ENCODE peak calls at places on chromosomes 7 and 10, in seven cellular contexts. Y is fibroblast of lung, L is HCT116, U is BE2C, V is stomach, F is prostate gland, X is PC-9. T is an unnamed sample. For H3K4me1, the result is how much of the 10 kb centered on the place peaks cover.

GRCh38 chr7:87628780-87629569 is 777 bp downstream of the RUNDC3B start:
- DNase-seq in Y (peak), L (peak), U (peak), V (peak), F (peak), X (no peak), T (peak)

GRCh38 chr7:101911800-101912705 is 94.6 kb downstream of the CUX1 start:
- DNase-seq in Y (no peak), L (no peak), U (peak), V (no peak), F (no peak), X (no peak), T (peak)

GRCh38 chr10:112241651-112242341 is 41.4 kb upstream of the TECTB start:
- DNase-seq in Y (no peak), L (no peak), U (no peak), V (no peak), F (no peak), X (no peak), T (no peak)

GRCh38 chr10:28769147-28769604 is 91.9 kb downstream of the BAMBI start:
- DNase-seq in Y (no peak), L (no peak), U (no peak), V (no peak), F (no peak), X (no peak), T (no peak)

GRCh38 chr7:103824251-103824650 is 165.2 kb downstream of the RELN start:
- DNase-seq in Y (no peak), L (no peak), U (peak), V (no peak), F (no peak), X (no peak), T (no peak)

GRCh38 chr10:43376828-43377227 is 5.4 kb downstream of the FXYD4 start:
- DNase-seq in Y (no peak), L (no peak), U (no peak), V (no peak), F (no peak), X (no peak), T (no peak)

GRCh38 chr10:2978111-2978510 is 89.2 kb upstream of the PFKP start:
- DNase-seq in Y (peak), L (peak), U (no peak), V (no peak), F (no peak), X (peak), T (no peak)

GRCh38 chr7:97025983-97026704 is 1.5 kb upstream of the DLX5 start:
- DNase-seq in Y (no peak), L (no peak), U (no peak), V (peak), F (no peak), X (no peak), T (no peak)

GRCh38 chr7:36192050-36192824 is 39.2 kb downstream of the EEPD1 start:
- DNase-seq in Y (peak), L (no peak), U (no peak), V (no peak), F (no peak), X (no peak), T (no peak)

GRCh38 chr10:110353244-110354119 is 48.8 kb upstream of the SMNDC1 start:
- DNase-seq in Y (peak), L (peak), U (no peak), V (no peak), F (no peak), X (peak), T (no peak)

GRCh38 chr7:99090811-99091582 is 52.9 kb downstream of the SMURF1 start:
- DNase-seq in Y (peak), L (no peak), U (no peak), V (no peak), F (no peak), X (no peak), T (no peak)

GRCh38 chr7:12257582-12257981 is 46.5 kb downstream of the TMEM106B start:
- DNase-seq in Y (peak), L (no peak), U (no peak), V (no peak), F (no peak), X (peak), T (no peak)

GRCh38 chr7:132713893-132714292 is 137.6 kb upstream of the PLXNA4 start:
- DNase-seq in Y (no peak), L (no peak), U (no peak), V (no peak), F (no peak), X (no peak), T (no peak)

GRCh38 chr10:96509017-96509641 is 4.6 kb downstream of the TLL2 start:
- DNase-seq in Y (peak), L (no peak), U (no peak), V (no peak), F (no peak), X (no peak), T (no peak)

GRCh38 chr10:77873558-77874380 is 52.8 kb downstream of the DLG5 start:
- DNase-seq in Y (peak), L (peak), U (no peak), V (peak), F (peak), X (peak), T (peak)

GRCh38 chr10:35007858-35008301 is 82.3 kb downstream of the CUL2 start:
- DNase-seq in Y (peak), L (no peak), U (no peak), V (no peak), F (no peak), X (no peak), T (no peak)

GRCh38 chr10:9860045-9860444 is 1157.6 kb upstream of the CELF2 start:
- DNase-seq in Y (peak), L (no peak), U (no peak), V (no peak), F (no peak), X (no peak), T (no peak)

GRCh38 chr7:117067322-117067721 is 114.0 kb downstream of the ST7 start:
- DNase-seq in Y (no peak), L (no peak), U (no peak), V (no peak), F (no peak), X (peak), T (no peak)

GRCh38 chr10:124727389-124727960 is 16.7 kb downstream of the FAM53B start:
- DNase-seq in Y (no peak), L (no peak), U (no peak), V (no peak), F (peak), X (no peak), T (peak)
- H3K4me1 ChIP-seq in Y (under half), L (under half), U (under half), V (half or more), F (under half), X (under half), T (under half)

GRCh38 chr7:127726481-127726880 is 74.5 kb downstream of the SND1 start:
- DNase-seq in Y (no peak), L (no peak), U (no peak), V (no peak), F (no peak), X (no peak), T (no peak)
- H3K4me1 ChIP-seq in Y (under half), L (under half), U (under half), V (under half), F (under half), X (under half), T (under half)

GRCh38 chr7:100154651-100155491 is 3.7 kb downstream of the TRAPPC14 start:
- DNase-seq in Y (no peak), L (no peak), U (peak), V (no peak), F (no peak), X (no peak), T (peak)
- H3K4me1 ChIP-seq in Y (under half), L (under half), U (under half), V (half or more), F (under half), X (under half), T (under half)

GRCh38 chr7:43647772-43648643 is 65.1 kb downstream of the STK17A start:
- DNase-seq in Y (peak), L (peak), U (peak), V (peak), F (peak), X (peak), T (peak)
- H3K4me1 ChIP-seq in Y (half or more), L (half or more), U (under half), V (half or more), F (under half), X (half or more), T (under half)

GRCh38 chr7:112334366-112334765 is 115.9 kb upstream of the IFRD1 start:
- DNase-seq in Y (no peak), L (no peak), U (no peak), V (no peak), F (no peak), X (no peak), T (no peak)
- H3K4me1 ChIP-seq in Y (under half), L (under half), U (under half), V (under half), F (under half), X (under half), T (under half)

DNA sequence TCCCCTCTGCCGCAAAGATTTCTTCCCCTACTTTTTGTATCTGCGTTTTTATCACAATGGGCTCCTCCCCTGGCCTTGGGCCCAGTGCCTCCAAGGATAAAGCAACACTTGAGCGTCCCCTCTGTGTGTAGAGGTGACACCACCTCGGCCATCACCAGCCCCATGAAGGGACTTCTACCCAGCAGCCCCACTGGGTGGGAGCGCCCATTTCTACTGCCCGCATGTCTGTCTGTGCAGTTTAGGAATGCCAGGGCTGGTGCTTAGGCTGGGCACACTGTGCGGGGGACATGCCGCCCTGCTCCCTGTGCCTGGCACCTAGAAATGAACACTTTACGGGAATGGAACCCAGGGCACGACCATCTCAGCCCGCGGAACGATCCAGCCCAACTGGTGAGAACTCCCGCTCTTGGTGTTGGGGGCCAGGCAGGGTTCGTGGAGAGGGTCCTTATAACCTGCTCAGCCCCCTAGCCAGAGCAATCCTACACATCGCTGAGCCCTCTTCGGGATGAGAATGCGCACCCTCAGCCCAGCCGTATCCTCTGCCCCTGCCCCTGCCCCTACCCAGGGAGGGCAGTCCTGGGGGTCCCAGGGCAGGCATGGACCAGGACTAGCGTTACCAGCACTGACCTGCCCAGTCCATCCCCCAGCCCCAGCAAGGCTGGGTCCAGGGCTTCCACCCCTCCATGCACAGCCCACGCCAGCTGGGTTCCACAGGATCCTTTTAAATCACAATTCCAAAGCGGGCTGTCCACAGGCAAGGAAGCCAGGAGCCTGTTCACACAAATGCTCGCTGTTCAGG is 12.8 kb downstream of the CRYGN start:
- DNase-seq in Y (no peak), L (no peak), U (no peak), V (no peak), F (no peak), X (no peak), T (no peak)
- H3K4me1 ChIP-seq in Y (under half), L (half or more), U (under half), V (under half), F (under half), X (half or more), T (under half)

GRCh38 chr10:6145979-6146432 is 56.7 kb upstream of the PFKFB3 start:
- DNase-seq in Y (no peak), L (no peak), U (no peak), V (no peak), F (no peak), X (no peak), T (no peak)

GRCh38 chr10:6148251-6148691 is 54.5 kb upstream of the PFKFB3 start:
- DNase-seq in Y (peak), L (no peak), U (no peak), V (no peak), F (no peak), X (no peak), T (no peak)

GRCh38 chr10:6151087-6151977 is 51.4 kb upstream of the PFKFB3 start:
- DNase-seq in Y (peak), L (no peak), U (peak), V (peak), F (peak), X (no peak), T (peak)

GRCh38 chr10:6146921-6147320 is 55.8 kb upstream of the PFKFB3 start:
- DNase-seq in Y (no peak), L (no peak), U (no peak), V (no peak), F (no peak), X (no peak), T (no peak)

GRCh38 chr10:6148908-6149307 is 53.8 kb upstream of the PFKFB3 start:
- DNase-seq in Y (no peak), L (no peak), U (no peak), V (no peak), F (no peak), X (no peak), T (no peak)
- H3K4me1 ChIP-seq in Y (under half), L (under half), U (under half), V (under half), F (under half), X (under half), T (under half)

GRCh38 chr10:32371101-32371500 is 24.1 kb upstream of the EPC1 start:
- DNase-seq in Y (no peak), L (no peak), U (no peak), V (no peak), F (no peak), X (no peak), T (no peak)
- H3K4me1 ChIP-seq in Y (under half), L (under half), U (under half), V (under half), F (under half), X (under half), T (under half)

DNA sequence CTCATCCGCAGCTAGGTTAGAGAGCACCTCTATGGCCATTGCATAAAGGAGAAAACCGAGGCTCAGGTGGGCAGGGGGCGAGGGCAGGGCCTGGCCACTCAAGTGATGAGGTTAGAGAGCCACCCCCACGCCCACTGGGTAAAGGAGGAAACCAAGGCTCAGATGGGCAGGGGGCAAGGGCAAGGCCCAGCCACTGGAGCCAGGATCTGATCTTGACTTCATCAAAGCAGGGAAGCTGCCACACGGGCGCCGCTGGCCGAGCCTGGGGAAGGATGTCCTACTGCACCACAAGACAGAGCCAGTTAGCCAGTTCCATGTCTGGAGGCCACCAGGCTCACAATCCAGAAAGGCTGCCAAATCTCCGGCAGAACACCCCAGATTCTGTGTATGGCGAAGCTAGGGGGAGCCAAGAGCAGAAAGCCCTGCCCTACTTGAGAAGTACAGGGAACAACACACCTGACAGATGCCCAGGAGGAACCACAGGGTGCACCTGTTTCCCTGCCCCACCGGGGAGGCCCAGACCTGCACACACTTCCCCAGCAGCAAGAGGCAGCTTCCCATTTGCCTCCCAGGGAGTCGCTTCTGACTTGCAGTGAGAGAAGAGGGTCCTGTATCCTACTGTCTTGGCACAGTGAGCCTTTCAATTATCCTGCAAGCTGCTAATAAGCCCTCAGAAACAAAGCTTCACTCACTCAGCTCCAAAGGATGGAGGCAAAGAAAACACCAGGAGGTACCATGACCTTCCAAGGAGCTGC is 101.9 kb downstream of the TNS3 start:
- DNase-seq in Y (no peak), L (no peak), U (no peak), V (no peak), F (no peak), X (no peak), T (no peak)
- H3K4me1 ChIP-seq in Y (under half), L (half or more), U (under half), V (half or more), F (under half), X (half or more), T (under half)